ENCODE peak calls at places on chromosomes 7 and 10, in nine cellular contexts. A, D, F, J, U, H, I, T and P are unnamed samples.

GRCh38 chr7:155303039-155303593 is 5.4 kb downstream of the INSIG1 start:
- DNase-seq in A (no peak), D (no peak), F (no peak), J (no peak), U (no peak), H (no peak), I (no peak), T (no peak), P (no peak)

GRCh38 chr7:90383879-90384278 is 19.4 kb upstream of the CLDN12 start:
- DNase-seq in A (no peak), D (no peak), F (no peak), J (peak; percentile 13), U (peak; percentile 73), H (no peak), I (no peak), T (no peak), P (peak; percentile 40)

GRCh38 chr7:47354831-47355541 is 226.9 kb downstream of the TNS3 start:
- DNase-seq in A (no peak), D (no peak), F (peak; percentile 40), J (no peak), U (no peak), H (no peak), I (no peak), T (no peak), P (no peak)

GRCh38 chr7:55439627-55440026 is 74.5 kb downstream of the LANCL2 start:
- DNase-seq in A (no peak), D (peak; percentile 67), F (no peak), J (peak; percentile 66), U (peak; percentile 38), H (no peak), I (peak; percentile 59), T (no peak), P (peak; percentile 64)

GRCh38 chr10:64115913-64116643 is 594.9 kb downstream of the REEP3 start:
- DNase-seq in A (peak; percentile 40), D (no peak), F (no peak), J (no peak), U (no peak), H (peak; percentile 55), I (peak; percentile 27), T (no peak), P (no peak)

GRCh38 chr10:130795819-130796218 is 515.7 kb downstream of the TCERG1L start:
- DNase-seq in A (no peak), D (no peak), F (no peak), J (no peak), U (no peak), H (no peak), I (no peak), T (no peak), P (no peak)

GRCh38 chr10:72659694-72660093 is 32.2 kb upstream of the MCU start:
- DNase-seq in A (no peak), D (no peak), F (no peak), J (no peak), U (peak; percentile 64), H (no peak), I (no peak), T (no peak), P (no peak)

GRCh38 chr10:102919237-102919959 is 1.3 kb downstream of the CNNM2 start:
- DNase-seq in A (no peak), D (no peak), F (peak; percentile 50), J (peak; percentile 13), U (no peak), H (peak; percentile 37), I (no peak), T (no peak), P (peak; percentile 7)

GRCh38 chr10:33453081-33453850 is 118.8 kb upstream of the NRP1 start:
- DNase-seq in A (no peak), D (no peak), F (no peak), J (peak; percentile 58), U (peak; percentile 65), H (no peak), I (no peak), T (no peak), P (peak; percentile 42)

GRCh38 chr10:69392481-69393000 is 24.2 kb downstream of the TACR2 start:
- DNase-seq in A (peak; percentile 73), D (no peak), F (peak; percentile 80), J (peak; percentile 89), U (peak; percentile 80), H (peak; percentile 88), I (peak; percentile 79), T (peak; percentile 84), P (peak; percentile 89)

GRCh38 chr10:35447693-35448407 is 111.5 kb downstream of the CCNY start:
- DNase-seq in A (no peak), D (no peak), F (peak; percentile 56), J (peak; percentile 62), U (peak; percentile 87), H (peak; percentile 80), I (peak; percentile 83), T (no peak), P (peak; percentile 79)

GRCh38 chr10:48981310-48981907 is 41.8 kb upstream of the LRRC18 start:
- DNase-seq in A (peak; percentile 34), D (no peak), F (peak; percentile 72), J (peak; percentile 62), U (peak; percentile 60), H (peak; percentile 50), I (peak; percentile 5), T (peak; percentile 42), P (peak; percentile 81)

GRCh38 chr7:150937848-150938561 is 40.1 kb downstream of the KCNH2 start:
- DNase-seq in A (no peak), D (no peak), F (no peak), J (peak; percentile 34), U (peak; percentile 78), H (peak; percentile 99), I (peak; percentile 74), T (no peak), P (no peak)

GRCh38 chr10:62250594-62251198 is 17.9 kb downstream of the RTKN2 start:
- DNase-seq in A (no peak), D (no peak), F (no peak), J (no peak), U (peak; percentile 94), H (no peak), I (no peak), T (no peak), P (no peak)